ENCODE peak calls at places on chromosomes 3 and 15, in seven cellular contexts. P is A549, C is upper lobe of left lung, I is body of pancreas, N is right lobe of liver, J is K562, F is HCT116. A is an unnamed sample.

GRCh38 chr3:13124631-13125030 is 51.4 kb upstream of the IQSEC1 start:
- ATAC-seq in F (no peak), C (no peak), J (no peak), N (no peak), P (no peak), I (no peak), A (no peak)

GRCh38 chr3:45644063-45644462 is 45.1 kb upstream of the SACM1L start:
- ATAC-seq in I (no peak), C (no peak), F (no peak), N (peak), J (no peak), P (peak), A (no peak)

GRCh38 chr3:149586871-149587270 is 71.0 kb downstream of the WWTR1 start:
- ATAC-seq in F (peak), C (no peak), I (peak), N (no peak), J (no peak), P (peak), A (no peak)

GRCh38 chr3:171295502-171296373 is 164.5 kb downstream of the TNIK start:
- ATAC-seq in I (peak), J (no peak), C (no peak), F (peak), N (no peak), P (no peak), A (peak)

GRCh38 chr15:90883971-90884718 is at the start of gene FES:
- ATAC-seq in I (peak), F (no peak), C (peak), J (no peak), N (peak), P (no peak), A (peak)

GRCh38 chr15:96053039-96054021 is 277.2 kb upstream of the NR2F2 start:
- ATAC-seq in I (peak), P (peak), J (peak), N (peak), C (peak), F (peak), A (peak)

GRCh38 chr3:61526307-61526706 is 35.1 kb upstream of the PTPRG start:
- ATAC-seq in I (no peak), C (no peak), N (no peak), P (no peak), F (no peak), J (no peak), A (no peak)

GRCh38 chr3:62248831-62249776 is 124.2 kb downstream of the FEZF2 start:
- ATAC-seq in C (peak), F (no peak), J (no peak), P (no peak), N (no peak), I (no peak), A (no peak)

GRCh38 chr15:79431636-79432344 is at the start of gene MINAR1:
- ATAC-seq in I (peak), F (no peak), C (peak), P (peak), J (no peak), N (peak), A (peak)

GRCh38 chr3:61866143-61866542 is 304.8 kb downstream of the PTPRG start:
- ATAC-seq in P (no peak), I (no peak), F (no peak), N (no peak), J (no peak), C (no peak), A (no peak)

GRCh38 chr3:181715601-181716340 is 4.0 kb downstream of the SOX2 start:
- ATAC-seq in N (no peak), C (no peak), I (no peak), P (no peak), J (no peak), F (no peak), A (no peak)

GRCh38 chr3:19888428-19889152 is 45.4 kb downstream of the EFHB start:
- ATAC-seq in J (peak), C (no peak), P (peak), I (no peak), F (no peak), N (no peak), A (no peak)

GRCh38 chr15:80970018-80970657 is 19.5 kb downstream of the MESD start:
- ATAC-seq in P (peak), F (peak), I (peak), C (peak), N (peak), J (peak), A (peak)

GRCh38 chr3:179020112-179020511 is 51.5 kb downstream of the ZMAT3 start:
- ATAC-seq in I (no peak), J (peak), C (peak), F (no peak), P (no peak), N (peak), A (peak)

GRCh38 chr3:56005196-56005805 is 463.0 kb downstream of the ERC2 start:
- ATAC-seq in I (no peak), C (no peak), F (no peak), N (no peak), P (no peak), J (no peak), A (no peak)

GRCh38 chr15:62769604-62770003 is 272.9 kb upstream of the TPM1 start:
- ATAC-seq in F (peak), C (no peak), I (no peak), N (no peak), J (no peak), P (no peak), A (no peak)

GRCh38 chr3:143291826-143292447 is 172.4 kb downstream of the CHST2 start:
- ATAC-seq in J (no peak), C (no peak), N (no peak), F (no peak), I (no peak), P (no peak), A (no peak)

GRCh38 chr3:70501596-70501995 is 189.2 kb upstream of the MDFIC2 start:
- ATAC-seq in F (no peak), N (no peak), P (no peak), J (no peak), C (no peak), I (no peak), A (no peak)

GRCh38 chr3:186643493-186643892 is 3.3 kb downstream of the FETUB start:
- ATAC-seq in I (no peak), F (no peak), C (no peak), P (no peak), N (no peak), J (no peak), A (no peak)

GRCh38 chr3:108036984-108037741 is 53.7 kb downstream of the CD47 start:
- ATAC-seq in I (no peak), N (peak), P (no peak), C (peak), J (no peak), F (no peak), A (no peak)

GRCh38 chr15:83928392-83928734 is 274.4 kb downstream of the ADAMTSL3 start:
- ATAC-seq in J (no peak), F (no peak), N (no peak), I (no peak), P (no peak), C (no peak), A (no peak)

GRCh38 chr3:56054827-56055226 is 413.4 kb downstream of the ERC2 start:
- ATAC-seq in J (no peak), P (no peak), N (no peak), F (no peak), C (no peak), I (no peak), A (no peak)

GRCh38 chr15:85623648-85624047 is 171.1 kb downstream of the KLHL25 start:
- ATAC-seq in N (no peak), P (no peak), F (no peak), J (no peak), C (peak), I (no peak), A (no peak)

GRCh38 chr15:87710406-87710805 is 546.1 kb downstream of the NTRK3 start:
- ATAC-seq in F (no peak), J (no peak), I (peak), N (no peak), C (peak), P (no peak), A (no peak)

GRCh38 chr3:177599331-177599730 is 402.0 kb upstream of the TBL1XR1 start:
- ATAC-seq in P (no peak), C (no peak), J (no peak), F (no peak), N (no peak), I (no peak), A (no peak)

GRCh38 chr15:87981969-87982368 is 274.6 kb downstream of the NTRK3 start:
- ATAC-seq in I (no peak), C (no peak), J (no peak), N (no peak), F (no peak), P (no peak), A (no peak)

GRCh38 chr3:126354776-126355175 is 2.4 kb downstream of the KLF15 start:
- ATAC-seq in P (no peak), N (peak), C (no peak), F (no peak), J (no peak), I (no peak), A (no peak)

GRCh38 chr15:68794869-68795268 is 25.8 kb downstream of the ANP32A start:
- ATAC-seq in F (no peak), P (peak), N (peak), I (no peak), J (no peak), C (peak), A (no peak)

DNA sequence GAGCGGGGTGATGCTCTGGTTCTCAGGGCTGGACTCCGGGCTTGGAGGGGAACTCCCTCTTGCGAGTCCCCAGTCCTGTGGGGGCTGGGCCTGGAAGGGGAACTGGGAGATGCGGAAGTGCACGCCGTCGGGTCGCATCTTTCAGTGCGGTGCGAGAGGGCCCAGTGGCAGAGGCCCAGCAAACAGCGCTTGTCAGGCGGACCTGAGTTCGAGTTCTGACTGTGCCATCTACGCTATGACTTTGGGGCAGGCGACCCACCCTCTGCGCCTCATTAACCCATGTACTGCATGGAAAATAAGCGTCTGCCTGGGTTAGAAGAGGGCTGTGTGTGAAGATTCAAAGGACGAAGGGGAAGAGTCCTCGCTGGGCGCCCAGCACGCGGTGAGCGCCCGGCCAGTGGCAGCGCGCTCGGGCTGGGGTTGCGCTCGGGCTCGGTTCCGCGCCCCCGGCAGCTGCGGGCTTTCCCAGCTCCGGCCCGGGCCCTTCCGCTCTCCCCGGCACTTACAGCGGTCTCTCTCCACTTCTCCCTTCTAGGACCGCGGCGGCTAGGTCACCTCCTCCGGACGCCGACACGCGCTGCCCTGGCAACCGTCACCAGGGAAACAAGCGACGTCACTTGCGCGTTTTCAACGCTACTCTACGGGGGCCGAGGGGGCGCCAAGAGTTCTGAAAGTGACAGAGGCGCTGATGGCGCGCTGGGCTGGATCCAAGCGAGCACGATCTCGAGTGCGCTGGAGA is at the start of gene CCDC13:
- ATAC-seq in F (no peak), C (peak), I (peak), J (peak), N (peak), P (peak), A (peak)
- TF ChIP-seq POLR2A in F (no peak), C (peak), I (peak), J (no peak), N (peak), P (no peak), A (no peak)

DNA sequence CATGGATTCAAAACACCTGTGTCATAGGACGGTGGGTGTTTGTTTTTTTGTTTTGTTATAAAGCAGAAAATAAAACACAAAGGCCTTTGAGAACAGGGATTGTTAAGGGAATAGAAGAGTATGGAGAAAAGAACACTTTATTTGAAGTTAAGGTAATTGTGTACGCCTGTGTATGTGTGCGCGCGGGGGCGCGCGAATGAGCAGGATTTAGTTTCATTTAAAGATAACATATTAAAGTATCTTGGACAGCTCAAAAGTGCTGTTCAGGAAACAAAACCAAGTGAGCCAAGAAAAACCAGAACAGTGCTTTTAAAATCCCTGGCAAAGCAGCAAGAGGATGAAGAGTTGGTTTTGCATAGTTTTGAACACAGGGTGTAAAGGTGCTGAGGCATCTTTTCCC is 1.9 kb downstream of the CPNE4 start:
- ATAC-seq in I (no peak), J (no peak), N (no peak), C (no peak), F (no peak), P (no peak), A (no peak)
- TF ChIP-seq POLR2A in I (no peak), J (no peak), N (no peak), C (no peak), F (no peak), P (no peak), A (no peak)

DNA sequence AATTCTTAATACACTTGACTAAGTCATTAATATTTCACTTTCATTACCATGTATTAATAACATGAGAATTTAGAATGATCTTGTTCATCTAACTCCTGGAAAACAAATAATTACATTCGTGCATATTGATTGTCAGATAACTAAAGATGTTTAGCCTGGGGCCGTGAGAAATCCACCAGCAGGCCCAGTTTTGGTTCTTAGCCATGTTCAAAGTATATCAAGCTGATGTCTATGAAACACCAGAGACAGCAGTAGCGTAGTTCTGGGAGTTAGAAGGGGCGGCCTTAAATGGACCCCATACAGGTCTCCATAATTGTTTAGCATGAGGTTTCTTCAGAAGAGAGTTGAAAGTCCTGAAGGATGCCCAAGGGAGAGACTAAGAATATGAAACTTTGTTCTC is 103.6 kb upstream of the DPH6 start:
- ATAC-seq in N (no peak), F (no peak), I (no peak), P (no peak), J (no peak), C (no peak), A (no peak)
- TF ChIP-seq POLR2A in N (no peak), F (no peak), I (no peak), P (no peak), J (no peak), C (no peak), A (no peak)

GRCh38 chr3:129314757-129315385 is 36.2 kb downstream of the HMCES start:
- ATAC-seq in I (peak), C (peak), F (peak), N (peak), J (peak), P (peak), A (peak)
- TF ChIP-seq POLR2A in I (peak), C (peak), F (peak), N (no peak), J (no peak), P (no peak), A (peak)

GRCh38 chr3:66224220-66224619 is 3.4 kb downstream of the SLC25A26 start:
- ATAC-seq in N (no peak), C (no peak), J (no peak), F (no peak), P (no peak), I (no peak), A (no peak)

GRCh38 chr3:66220066-66220465 is 735 bp upstream of the SLC25A26 start:
- ATAC-seq in C (no peak), F (no peak), J (no peak), I (no peak), P (no peak), N (no peak), A (no peak)

GRCh38 chr3:66215106-66215505 is 5.7 kb upstream of the SLC25A26 start:
- ATAC-seq in C (no peak), J (no peak), N (no peak), F (no peak), I (no peak), P (no peak), A (no peak)

GRCh38 chr3:66220602-66221377 is at the start of gene SLC25A26:
- ATAC-seq in F (peak), C (peak), N (peak), P (peak), I (peak), J (peak), A (peak)
- TF ChIP-seq POLR2A in F (peak), C (no peak), N (peak), P (peak), I (peak), J (peak), A (peak)

GRCh38 chr3:53530205-53530604 is 35.8 kb downstream of the CACNA1D start:
- ATAC-seq in P (no peak), F (no peak), C (no peak), I (no peak), J (no peak), N (no peak), A (no peak)
- TF ChIP-seq POLR2A in P (no peak), F (no peak), C (no peak), I (no peak), J (no peak), N (no peak), A (no peak)

A was measured in gastroesophageal sphincter.